ENCODE peak calls at places on chromosomes 4 and X, in four cellular contexts. One of them, this sample, is unnamed.
A peak's percentile ranks its signal among the peaks of the same experiment; 100 is the strongest.

GRCh38 chrX:3403748-3404147 is 57.3 kb upstream of the MXRA5 start:
- DNase-seq in CD8-positive, alpha-beta memory T cell: no peak
- DNase-seq in HT1080: no peak
- DNase-seq in H4: no peak
- DNase-seq in this sample: no peak

GRCh38 chrX:40644821-40645358 is 2.5 kb downstream of the CXorf38 start:
- DNase-seq in H4: peak; percentile 84
- DNase-seq in CD8-positive, alpha-beta memory T cell: peak; percentile 66
- DNase-seq in HT1080: peak; percentile 80
- DNase-seq in this sample: peak; percentile 67

GRCh38 chrX:129957241-129958099 is 25.0 kb upstream of the BCORL1 start:
- DNase-seq in H4: no peak
- DNase-seq in HT1080: no peak
- DNase-seq in CD8-positive, alpha-beta memory T cell: peak; percentile 52
- DNase-seq in this sample: no peak

GRCh38 chrX:26334232-26334631 is 118.3 kb downstream of the MAGEB5 start:
- DNase-seq in H4: no peak
- DNase-seq in CD8-positive, alpha-beta memory T cell: no peak
- DNase-seq in HT1080: no peak
- DNase-seq in this sample: no peak

GRCh38 chr4:78059524-78059889 is 2.4 kb downstream of the FRAS1 start:
- DNase-seq in H4: peak; percentile 68
- DNase-seq in CD8-positive, alpha-beta memory T cell: no peak
- DNase-seq in HT1080: peak; percentile 78
- DNase-seq in this sample: peak; percentile 33

GRCh38 chr4:181264908-181265307 is 978.3 kb upstream of the TENM3 start:
- DNase-seq in H4: no peak
- DNase-seq in HT1080: no peak
- DNase-seq in CD8-positive, alpha-beta memory T cell: no peak
- DNase-seq in this sample: no peak

GRCh38 chrX:128846385-128846784 is 676.9 kb downstream of the SMARCA1 start:
- DNase-seq in HT1080: no peak
- DNase-seq in H4: no peak
- DNase-seq in CD8-positive, alpha-beta memory T cell: no peak
- DNase-seq in this sample: no peak

GRCh38 chr4:81255524-81255923 is 40.5 kb upstream of the PRKG2 start:
- DNase-seq in CD8-positive, alpha-beta memory T cell: no peak
- DNase-seq in H4: peak; percentile 6
- DNase-seq in HT1080: no peak
- DNase-seq in this sample: no peak

GRCh38 chrX:16577483-16578029 is 72.4 kb upstream of the S100G start:
- DNase-seq in CD8-positive, alpha-beta memory T cell: no peak
- DNase-seq in HT1080: no peak
- DNase-seq in H4: no peak
- DNase-seq in this sample: no peak

GRCh38 chrX:50168305-50168704 is 32.5 kb downstream of the AKAP4 start:
- DNase-seq in CD8-positive, alpha-beta memory T cell: no peak
- DNase-seq in HT1080: peak; percentile 30
- DNase-seq in H4: no peak
- DNase-seq in this sample: no peak

GRCh38 chrX:150308532-150309157 is 54.5 kb upstream of the MAMLD1 start:
- DNase-seq in H4: no peak
- DNase-seq in CD8-positive, alpha-beta memory T cell: no peak
- DNase-seq in HT1080: no peak
- DNase-seq in this sample: no peak

GRCh38 chrX:56833626-56834025 is 104.6 kb downstream of the NBDY start:
- DNase-seq in HT1080: no peak
- DNase-seq in CD8-positive, alpha-beta memory T cell: no peak
- DNase-seq in H4: no peak
- DNase-seq in this sample: no peak

GRCh38 chr4:168716411-168717129 is 219.7 kb downstream of the PALLD start:
- DNase-seq in CD8-positive, alpha-beta memory T cell: no peak
- DNase-seq in HT1080: no peak
- DNase-seq in H4: no peak
- DNase-seq in this sample: no peak

GRCh38 chr4:53547983-53548382 is 43.3 kb downstream of the LNX1 start:
- DNase-seq in H4: no peak
- DNase-seq in CD8-positive, alpha-beta memory T cell: no peak
- DNase-seq in HT1080: peak; percentile 52
- DNase-seq in this sample: no peak

GRCh38 chrX:2710496-2710895 is 19.4 kb downstream of the CD99 start:
- DNase-seq in HT1080: peak; percentile 79
- DNase-seq in H4: no peak
- DNase-seq in CD8-positive, alpha-beta memory T cell: no peak
- DNase-seq in this sample: peak; percentile 57

GRCh38 chr4:37138789-37139188 is 105.8 kb upstream of the NWD2 start:
- DNase-seq in H4: no peak
- DNase-seq in HT1080: no peak
- DNase-seq in CD8-positive, alpha-beta memory T cell: no peak
- DNase-seq in this sample: no peak

GRCh38 chr4:131427000-131427399 is 1722.1 kb upstream of the PCDH10 start:
- DNase-seq in HT1080: peak; percentile 21
- DNase-seq in H4: no peak
- DNase-seq in CD8-positive, alpha-beta memory T cell: no peak
- DNase-seq in this sample: no peak

GRCh38 chr4:18869166-18869565 is 847.6 kb upstream of the LCORL start:
- DNase-seq in HT1080: no peak
- DNase-seq in CD8-positive, alpha-beta memory T cell: no peak
- DNase-seq in H4: no peak
- DNase-seq in this sample: no peak

GRCh38 chr4:67603310-67604028 is 44.9 kb downstream of the STAP1 start:
- DNase-seq in CD8-positive, alpha-beta memory T cell: no peak
- DNase-seq in HT1080: peak; percentile 4
- DNase-seq in H4: no peak
- DNase-seq in this sample: no peak

GRCh38 chr4:187294861-187295260 is 571.2 kb upstream of the FAT1 start:
- DNase-seq in H4: no peak
- DNase-seq in HT1080: peak; percentile 54
- DNase-seq in CD8-positive, alpha-beta memory T cell: no peak
- DNase-seq in this sample: no peak

GRCh38 chr4:100124715-100125114 is 65.6 kb downstream of the DDIT4L start:
- DNase-seq in HT1080: no peak
- DNase-seq in H4: no peak
- DNase-seq in CD8-positive, alpha-beta memory T cell: no peak
- DNase-seq in this sample: no peak

GRCh38 chr4:168811793-168812651 is 198.0 kb downstream of the CBR4 start:
- DNase-seq in CD8-positive, alpha-beta memory T cell: no peak
- DNase-seq in H4: peak; percentile 51
- DNase-seq in HT1080: no peak
- DNase-seq in this sample: no peak

This sample was measured in RCC 7860.